ENCODE peak calls at places on chromosomes 3 and 15, in five cellular contexts. Z is fibroblast of mammary gland, K is keratinocyte, S is psoas muscle, O is A549. L is an unnamed sample.

GRCh38 chr3:79361748-79362378 is 405.9 kb downstream of the ROBO1 start:
- DNase-seq in Z (peak), K (no peak), S (no peak), O (peak), L (no peak)

GRCh38 chr15:52678036-52678467 is 1.1 kb downstream of the ATOSA start:
- DNase-seq in Z (peak), K (no peak), S (peak), O (peak), L (no peak)

GRCh38 chr15:48411971-48412591 is 80.9 kb downstream of the DUT start:
- DNase-seq in Z (peak), K (no peak), S (no peak), O (no peak), L (no peak)

GRCh38 chr3:46097691-46098241 is 70.5 kb upstream of the XCR1 start:
- DNase-seq in Z (peak), K (no peak), S (no peak), O (no peak), L (no peak)

GRCh38 chr3:187850256-187851010 is 105.2 kb upstream of the BCL6 start:
- DNase-seq in Z (no peak), K (no peak), S (peak), O (peak), L (no peak)

GRCh38 chr15:58762285-58762684 is 8.8 kb upstream of the MINDY2 start:
- DNase-seq in Z (no peak), K (no peak), S (no peak), O (no peak), L (no peak)

GRCh38 chr15:53559364-53560253 is 199.9 kb downstream of the WDR72 start:
- DNase-seq in Z (no peak), K (no peak), S (no peak), O (peak), L (no peak)

GRCh38 chr3:99753268-99753975 is 64.2 kb upstream of the CMSS1 start:
- DNase-seq in Z (peak), K (no peak), S (no peak), O (peak), L (no peak)

GRCh38 chr15:66795851-66796250 is 93.8 kb downstream of the SMAD6 start:
- DNase-seq in Z (no peak), K (no peak), S (no peak), O (no peak), L (no peak)

GRCh38 chr3:124634210-124635168 is 95.8 kb upstream of the UMPS start:
- DNase-seq in Z (no peak), K (no peak), S (no peak), O (peak), L (no peak)

GRCh38 chr15:63848881-63849551 is 15.3 kb upstream of the HERC1 start:
- DNase-seq in Z (no peak), K (no peak), S (no peak), O (no peak), L (no peak)

GRCh38 chr3:118526758-118527526 is 507.7 kb downstream of the IGSF11 start:
- DNase-seq in Z (no peak), K (no peak), S (no peak), O (no peak), L (no peak)

GRCh38 chr3:78872195-78872594 is 895.6 kb downstream of the ROBO1 start:
- DNase-seq in Z (no peak), K (no peak), S (no peak), O (peak), L (no peak)

GRCh38 chr3:71341721-71342120 is 241.8 kb downstream of the FOXP1 start:
- DNase-seq in Z (peak), K (no peak), S (no peak), O (no peak), L (no peak)

GRCh38 chr3:87437765-87438164 is 161.4 kb upstream of the POU1F1 start:
- DNase-seq in Z (no peak), K (no peak), S (no peak), O (peak), L (no peak)

GRCh38 chr15:80275946-80276345 is 23.9 kb upstream of the CTXND1 start:
- DNase-seq in Z (peak), K (no peak), S (no peak), O (peak), L (no peak)

GRCh38 chr3:195458188-195458800 is 15.5 kb upstream of the ACAP2 start:
- DNase-seq in Z (no peak), K (no peak), S (no peak), O (no peak), L (no peak)

GRCh38 chr15:75431250-75431649 is 20.2 kb downstream of the SIN3A start:
- DNase-seq in Z (peak), K (no peak), S (no peak), O (no peak), L (no peak)

GRCh38 chr15:75422554-75422953 is 28.9 kb downstream of the SIN3A start:
- DNase-seq in Z (no peak), K (no peak), S (no peak), O (no peak), L (no peak)

GRCh38 chr15:75430259-75430658 is 21.2 kb downstream of the SIN3A start:
- DNase-seq in Z (no peak), K (no peak), S (no peak), O (no peak), L (no peak)

GRCh38 chr15:75428152-75428551 is 23.3 kb downstream of the SIN3A start:
- DNase-seq in Z (no peak), K (no peak), S (no peak), O (no peak), L (no peak)

GRCh38 chr15:75425966-75426500 is 25.5 kb downstream of the SIN3A start:
- DNase-seq in Z (no peak), K (no peak), S (no peak), O (no peak), L (no peak)
- TF ChIP-seq CTCF in Z (no peak), K (no peak), S (no peak), O (no peak), L (no peak)

DNA sequence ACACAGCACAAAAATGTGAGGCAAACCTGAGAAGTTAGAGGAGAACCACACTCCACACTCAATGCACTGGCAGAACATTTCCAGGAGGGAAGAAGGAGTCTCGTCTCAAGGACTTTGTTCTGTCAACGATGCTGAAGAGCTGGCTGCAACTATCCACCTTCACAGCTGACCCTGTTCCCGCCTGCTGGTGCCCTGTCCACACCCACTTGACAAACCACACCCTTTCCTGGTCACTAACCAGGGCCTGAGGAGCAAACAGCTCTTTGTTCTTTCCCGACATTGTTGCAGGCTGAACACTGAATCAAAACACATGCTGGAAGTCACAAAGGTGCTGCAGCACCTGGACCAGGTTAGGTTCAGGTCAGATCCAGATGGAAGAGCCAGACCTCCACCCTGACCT is 92.6 kb upstream of the ARRDC4 start:
- DNase-seq in Z (no peak), K (no peak), S (no peak), O (no peak), L (no peak)
- TF ChIP-seq CTCF in Z (no peak), K (no peak), S (no peak), O (no peak), L (no peak)

GRCh38 chr15:98517051-98517450 is 131.3 kb upstream of the IGF1R start:
- DNase-seq in Z (no peak), K (no peak), S (no peak), O (no peak), L (no peak)

GRCh38 chr15:98514034-98514622 is 134.2 kb upstream of the IGF1R start:
- DNase-seq in Z (no peak), K (no peak), S (no peak), O (no peak), L (no peak)

GRCh38 chr15:98513428-98513991 is 134.8 kb upstream of the IGF1R start:
- DNase-seq in Z (no peak), K (no peak), S (no peak), O (no peak), L (no peak)

GRCh38 chr15:98518823-98519561 is 129.3 kb upstream of the IGF1R start:
- DNase-seq in Z (peak), K (peak), S (no peak), O (peak), L (no peak)

DNA sequence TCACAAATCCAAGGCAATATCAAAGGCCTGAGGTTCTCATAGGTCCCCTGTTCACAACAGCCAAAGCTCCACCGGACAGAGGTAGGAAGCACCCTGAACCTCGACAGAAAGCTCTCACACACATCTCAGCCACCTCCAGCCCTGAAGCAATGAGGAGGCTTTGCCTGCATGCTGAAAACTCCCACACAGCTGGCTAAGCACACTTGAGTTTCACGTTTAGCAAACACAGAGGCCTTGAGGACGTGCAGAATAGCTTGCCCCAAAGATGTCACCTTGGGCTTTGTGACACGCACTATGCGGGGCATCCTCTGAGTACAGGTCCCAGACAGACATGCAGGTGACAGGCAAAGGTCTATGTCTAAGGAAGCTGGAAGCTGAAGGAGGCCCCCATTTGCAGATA is 133.2 kb upstream of the IGF1R start:
- DNase-seq in Z (no peak), K (no peak), S (no peak), O (no peak), L (no peak)
- TF ChIP-seq CTCF in Z (no peak), K (no peak), S (no peak), O (no peak), L (no peak)

GRCh38 chr3:129482721-129483120 is 42.7 kb downstream of the IFT122 start:
- DNase-seq in Z (no peak), K (no peak), S (no peak), O (no peak), L (no peak)
- TF ChIP-seq CTCF in Z (peak), K (peak), S (no peak), O (no peak), L (no peak)

DNA sequence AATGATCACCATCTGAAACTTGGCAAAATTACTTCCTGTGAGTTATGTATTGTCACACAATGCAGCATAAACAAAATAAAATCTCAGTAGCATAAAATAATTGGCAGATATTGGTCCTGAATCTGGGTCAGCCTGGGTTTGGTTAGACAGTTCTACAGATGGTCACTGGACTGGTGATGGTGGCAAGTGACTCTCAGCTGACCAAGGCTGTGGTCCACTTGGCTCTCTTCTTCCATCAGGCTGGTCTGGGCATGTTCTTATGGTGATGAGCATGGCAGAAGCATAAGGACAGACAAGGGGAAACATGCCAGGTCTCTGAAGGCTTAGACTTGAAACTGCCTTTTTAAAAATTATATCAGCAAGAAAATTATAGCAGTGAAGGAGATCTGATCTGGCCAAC is 1205.0 kb upstream of the EPHA6 start:
- DNase-seq in Z (no peak), K (no peak), S (no peak), O (no peak), L (no peak)
- TF ChIP-seq CTCF in Z (no peak), K (no peak), S (no peak), O (no peak), L (no peak)

GRCh38 chr3:138284079-138284478 is 45.6 kb downstream of the NME9 start:
- DNase-seq in Z (no peak), K (peak), S (no peak), O (no peak), L (no peak)

GRCh38 chr3:138289260-138289659 is 40.4 kb downstream of the NME9 start:
- DNase-seq in Z (no peak), K (no peak), S (no peak), O (no peak), L (no peak)

GRCh38 chr3:138281561-138281960 is 48.1 kb downstream of the NME9 start:
- DNase-seq in Z (no peak), K (no peak), S (no peak), O (no peak), L (no peak)

GRCh38 chr3:138282836-138283235 is 46.8 kb downstream of the NME9 start:
- DNase-seq in Z (no peak), K (no peak), S (no peak), O (no peak), L (no peak)

DNA sequence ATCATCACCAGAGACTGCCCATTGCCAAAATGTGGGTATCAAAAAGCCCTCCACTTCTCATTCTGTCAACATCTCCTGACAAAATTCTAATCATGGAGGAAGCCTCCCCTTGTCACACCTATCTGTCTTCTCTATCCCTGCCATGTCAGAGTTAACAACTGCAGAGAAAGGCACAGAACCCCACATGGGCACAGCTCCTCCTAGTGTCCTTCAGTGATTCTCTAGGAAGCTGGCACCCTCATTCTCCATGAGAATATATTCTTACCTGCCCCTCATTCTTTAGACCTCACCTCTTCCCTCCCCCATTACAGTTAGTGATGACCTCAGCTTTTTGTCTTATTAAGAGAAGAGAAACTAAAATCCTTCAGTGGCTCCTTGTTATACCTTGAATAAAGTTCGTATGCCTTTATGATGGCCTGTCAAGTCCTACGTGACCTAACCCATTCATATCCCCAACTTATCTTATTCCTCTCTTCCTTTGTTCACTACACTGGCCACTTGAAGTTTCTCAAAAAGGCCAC is 44.6 kb downstream of the NME9 start:
- DNase-seq in Z (no peak), K (no peak), S (no peak), O (no peak), L (no peak)
- TF ChIP-seq CTCF in Z (peak), K (no peak), S (no peak), O (no peak), L (no peak)

L was measured in omental fat pad.